ENCODE peak calls at places on chromosomes 7 and 10, in four cellular contexts. Q is K562, B is HepG2, H is GM12878. U is an unnamed sample.

GRCh38 chr7:40711706-40712105 is 576.9 kb downstream of the SUGCT start:
- DNase-seq in H (no peak), Q (no peak), B (no peak), U (no peak)

GRCh38 chr10:29535012-29535777 is 99.6 kb downstream of the SVIL start:
- DNase-seq in B (peak; percentile 93), H (no peak), Q (peak; percentile 38), U (peak; percentile 16)

GRCh38 chr10:97179311-97179710 is 6.4 kb downstream of the SLIT1 start:
- DNase-seq in B (no peak), H (no peak), Q (no peak), U (no peak)

GRCh38 chr10:113122947-113123346 is 172.9 kb downstream of the TCF7L2 start:
- DNase-seq in B (no peak), Q (no peak), H (no peak), U (no peak)

GRCh38 chr7:81244213-81244612 is 325.4 kb upstream of the SEMA3C start:
- DNase-seq in H (no peak), Q (no peak), B (no peak), U (peak; percentile 42)

GRCh38 chr10:118621304-118621942 is 26.0 kb upstream of the PRLHR start:
- DNase-seq in B (no peak), Q (no peak), H (no peak), U (no peak)

GRCh38 chr10:14758994-14759664 is 15.6 kb downstream of the FAM107B start:
- DNase-seq in B (no peak), Q (no peak), H (no peak), U (peak; percentile 48)

GRCh38 chr7:138981332-138982203 is at the start of gene KIAA1549:
- DNase-seq in B (peak; percentile 33), H (no peak), Q (peak; percentile 98), U (peak; percentile 12)

DNA sequence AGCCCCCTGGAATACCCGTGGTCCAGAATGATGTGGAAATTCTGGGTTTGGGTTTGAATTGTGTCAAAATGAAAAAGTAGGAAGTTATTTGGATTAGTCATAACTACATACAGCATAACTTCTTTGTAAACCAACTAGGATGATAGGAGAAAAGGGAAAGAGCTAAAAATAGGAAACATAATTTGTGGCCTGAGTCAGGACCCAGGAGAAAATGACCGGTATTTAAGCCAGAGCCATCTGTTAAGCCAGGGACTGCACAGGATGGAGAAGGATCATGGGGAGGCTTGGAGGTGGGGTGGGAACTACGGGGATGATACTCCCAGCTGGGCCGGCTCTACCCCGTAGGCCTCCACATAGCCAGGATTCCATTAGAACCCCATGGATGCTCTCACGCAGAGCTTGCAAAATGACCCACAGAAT is 98.6 kb downstream of the MYOF start:
- DNase-seq in Q (no peak), H (no peak), B (no peak), U (no peak)
- TF ChIP-seq ATF3 in Q (no peak), H (no peak), B (no peak), U (no peak)

GRCh38 chr7:95594185-95594584 is 2.1 kb downstream of the PDK4 start:
- DNase-seq in Q (no peak), B (no peak), H (no peak), U (no peak)

GRCh38 chr7:95595825-95596182 is 512 bp downstream of the PDK4 start:
- DNase-seq in H (no peak), B (no peak), Q (no peak), U (no peak)

GRCh38 chr7:95598511-95598910 is 2.2 kb upstream of the PDK4 start:
- DNase-seq in H (no peak), Q (no peak), B (no peak), U (no peak)

GRCh38 chr7:95599069-95599468 is 2.8 kb upstream of the PDK4 start:
- DNase-seq in Q (no peak), B (no peak), H (no peak), U (no peak)

GRCh38 chr7:95596183-95597135 is at the start of gene PDK4:
- DNase-seq in B (no peak), Q (no peak), H (no peak), U (peak; percentile 51)
- TF ChIP-seq REST in B (no peak), Q (no peak), H (no peak), U (no peak)

GRCh38 chr10:1635340-1635739 is 102.0 kb downstream of the ADARB2 start:
- DNase-seq in H (no peak), B (no peak), Q (no peak), U (no peak)
- TF ChIP-seq ATF3 in H (no peak), B (no peak), Q (no peak), U (no peak)

GRCh38 chr7:127342596-127342995 is 49.9 kb downstream of the ZNF800 start:
- DNase-seq in Q (no peak), H (no peak), B (no peak), U (no peak)
- TF ChIP-seq REST in Q (no peak), H (peak; percentile 36), B (no peak), U (peak; percentile 40)

GRCh38 chr10:76333801-76334200 is 902.4 kb downstream of the LRMDA start:
- DNase-seq in H (no peak), B (no peak), Q (no peak), U (no peak)

GRCh38 chr10:76338187-76338586 is 906.8 kb downstream of the LRMDA start:
- DNase-seq in H (no peak), Q (no peak), B (no peak), U (no peak)

GRCh38 chr10:76334306-76334705 is 902.9 kb downstream of the LRMDA start:
- DNase-seq in B (no peak), Q (no peak), H (no peak), U (no peak)

GRCh38 chr10:76337641-76338040 is 906.2 kb downstream of the LRMDA start:
- DNase-seq in Q (no peak), H (peak; percentile 3), B (no peak), U (no peak)

GRCh38 chr10:76336213-76336963 is 905.0 kb downstream of the LRMDA start:
- DNase-seq in B (peak; percentile 77), Q (no peak), H (no peak), U (no peak)
- TF ChIP-seq ATF3 in B (no peak), Q (no peak), H (no peak), U (no peak)

GRCh38 chr10:71600856-71601255 is 118.7 kb downstream of the C10orf105 start:
- DNase-seq in Q (no peak), H (no peak), B (no peak), U (no peak)
- TF ChIP-seq REST in Q (no peak), H (no peak), B (no peak), U (no peak)

U was measured in HCT116.